ENCODE peak calls at places on chromosome 4, in six cellular contexts. O, X, E, Q, V and R are unnamed samples.

GRCh38 chr4:185305979-185306442 is 89.7 kb downstream of the LRP2BP start:
- DNase-seq in O (no peak), X (peak), E (no peak), Q (peak), V (no peak), R (no peak)

GRCh38 chr4:89009107-89009506 is 47.9 kb downstream of the FAM13A start:
- DNase-seq in O (no peak), X (no peak), E (no peak), Q (no peak), V (no peak), R (no peak)

GRCh38 chr4:160580581-160580980 is 1477.7 kb downstream of the RAPGEF2 start:
- DNase-seq in O (no peak), X (no peak), E (no peak), Q (no peak), V (no peak), R (no peak)

GRCh38 chr4:124526760-124527159 is 185.8 kb downstream of the ANKRD50 start:
- DNase-seq in O (no peak), X (no peak), E (no peak), Q (no peak), V (no peak), R (no peak)

GRCh38 chr4:176360446-176360845 is 40.7 kb downstream of the SPCS3 start:
- DNase-seq in O (no peak), X (no peak), E (no peak), Q (no peak), V (no peak), R (no peak)

GRCh38 chr4:152605031-152605430 is 69.1 kb upstream of the FBXW7 start:
- DNase-seq in O (no peak), X (no peak), E (no peak), Q (no peak), V (no peak), R (no peak)

GRCh38 chr4:48970471-48970921 is 15.6 kb upstream of the CWH43 start:
- DNase-seq in O (no peak), X (peak), E (no peak), Q (no peak), V (no peak), R (no peak)

GRCh38 chr4:92255920-92256244 is 47.9 kb upstream of the GRID2 start:
- DNase-seq in O (no peak), X (no peak), E (no peak), Q (no peak), V (no peak), R (no peak)

GRCh38 chr4:3482707-3483106 is 19.6 kb downstream of the DOK7 start:
- DNase-seq in O (no peak), X (no peak), E (no peak), Q (no peak), V (no peak), R (no peak)

GRCh38 chr4:143773998-143774898 is 73.8 kb upstream of the FREM3 start:
- DNase-seq in O (no peak), X (peak), E (peak), Q (peak), V (peak), R (peak)

GRCh38 chr4:123984881-123985280 is 588.3 kb downstream of the SPRY1 start:
- DNase-seq in O (peak), X (no peak), E (no peak), Q (no peak), V (no peak), R (no peak)

GRCh38 chr4:181618896-181619295 is 624.3 kb upstream of the TENM3 start:
- DNase-seq in O (no peak), X (no peak), E (no peak), Q (no peak), V (no peak), R (no peak)

GRCh38 chr4:168666531-168666930 is 169.7 kb downstream of the PALLD start:
- DNase-seq in O (no peak), X (no peak), E (no peak), Q (no peak), V (no peak), R (no peak)

GRCh38 chr4:32700838-32701237 is 1980.7 kb downstream of the PCDH7 start:
- DNase-seq in O (no peak), X (no peak), E (no peak), Q (no peak), V (no peak), R (no peak)

GRCh38 chr4:162972661-162973202 is 194.0 kb downstream of the NAF1 start:
- DNase-seq in O (no peak), X (no peak), E (no peak), Q (no peak), V (no peak), R (no peak)

GRCh38 chr4:26176621-26177121 is 144.1 kb upstream of the RBPJ start:
- DNase-seq in O (no peak), X (peak), E (no peak), Q (no peak), V (no peak), R (no peak)

GRCh38 chr4:169286562-169287301 is 16.0 kb upstream of the SH3RF1 start:
- DNase-seq in O (no peak), X (no peak), E (no peak), Q (no peak), V (no peak), R (no peak)

GRCh38 chr4:36439556-36439955 is 158.1 kb downstream of the DTHD1 start:
- DNase-seq in O (no peak), X (no peak), E (no peak), Q (no peak), V (no peak), R (no peak)

GRCh38 chr4:42515156-42515884 is 118.0 kb downstream of the SHISA3 start:
- DNase-seq in O (no peak), X (peak), E (no peak), Q (no peak), V (no peak), R (no peak)

GRCh38 chr4:17335371-17335770 is 176.5 kb downstream of the QDPR start:
- DNase-seq in O (no peak), X (no peak), E (no peak), Q (no peak), V (no peak), R (no peak)

GRCh38 chr4:7781993-7782392 is 157.7 kb downstream of the AFAP1 start:
- DNase-seq in O (no peak), X (no peak), E (no peak), Q (no peak), V (no peak), R (no peak)

GRCh38 chr4:93719552-93719951 is 109.0 kb upstream of the ATOH1 start:
- DNase-seq in O (no peak), X (no peak), E (no peak), Q (no peak), V (no peak), R (no peak)

GRCh38 chr4:56622176-56622575 is 58.9 kb downstream of the HOPX start:
- DNase-seq in O (no peak), X (no peak), E (no peak), Q (no peak), V (no peak), R (peak)

GRCh38 chr4:168540086-168540864 is 43.4 kb downstream of the PALLD start:
- DNase-seq in O (no peak), X (peak), E (no peak), Q (no peak), V (no peak), R (no peak)

GRCh38 chr4:68342139-68342538 is 7.8 kb downstream of the YTHDC1 start:
- DNase-seq in O (no peak), X (peak), E (no peak), Q (no peak), V (no peak), R (no peak)

GRCh38 chr4:128159967-128160366 is 98.9 kb downstream of the LARP1B start:
- DNase-seq in O (no peak), X (no peak), E (no peak), Q (no peak), V (no peak), R (no peak)

GRCh38 chr4:178664636-178665035 is 1222.4 kb upstream of the AGA start:
- DNase-seq in O (no peak), X (no peak), E (no peak), Q (no peak), V (no peak), R (no peak)

GRCh38 chr4:7415927-7416686 is 18.6 kb downstream of the PSAPL1 start:
- DNase-seq in O (no peak), X (no peak), E (no peak), Q (no peak), V (no peak), R (no peak)

GRCh38 chr4:108813261-108813660 is 50.4 kb upstream of the ETNPPL start:
- DNase-seq in O (no peak), X (no peak), E (no peak), Q (no peak), V (no peak), R (no peak)

GRCh38 chr4:110155632-110156031 is 42.8 kb downstream of the ELOVL6 start:
- DNase-seq in O (no peak), X (no peak), E (no peak), Q (no peak), V (no peak), R (no peak)

GRCh38 chr4:42768125-42768748 is 111.3 kb upstream of the ATP8A1 start:
- DNase-seq in O (no peak), X (no peak), E (no peak), Q (no peak), V (no peak), R (no peak)

GRCh38 chr4:157076578-157076947 is 613 bp downstream of the GLRB start:
- DNase-seq in O (no peak), X (no peak), E (no peak), Q (no peak), V (no peak), R (no peak)

GRCh38 chr4:6928067-6928466 is 18.4 kb downstream of the TBC1D14 start:
- DNase-seq in O (no peak), X (no peak), E (no peak), Q (no peak), V (no peak), R (no peak)

GRCh38 chr4:176123710-176124407 is 58.2 kb downstream of the WDR17 start:
- DNase-seq in O (no peak), X (peak), E (no peak), Q (no peak), V (no peak), R (no peak)

GRCh38 chr4:38133711-38134480 is 173.7 kb downstream of the PTTG2 start:
- DNase-seq in O (no peak), X (no peak), E (no peak), Q (no peak), V (no peak), R (no peak)

GRCh38 chr4:41977709-41978108 is 3.8 kb upstream of the DCAF4L1 start:
- DNase-seq in O (no peak), X (peak), E (no peak), Q (no peak), V (no peak), R (no peak)